ENCODE peak calls at places on chromosomes 12 and 14, in five cellular contexts. G, I, V, J and Q are unnamed samples.

GRCh38 chr12:34402228-34402898 is 380.1 kb downstream of the ALG10 start:
- DNase-seq in G (no peak), I (no peak), V (peak), J (no peak), Q (no peak)

GRCh38 chr14:68820999-68821683 is 28.3 kb upstream of the ZFP36L1 start:
- DNase-seq in G (peak), I (no peak), V (no peak), J (no peak), Q (no peak)

GRCh38 chr14:55746533-55746932 is 166.5 kb downstream of the KTN1 start:
- DNase-seq in G (no peak), I (peak), V (no peak), J (no peak), Q (peak)

GRCh38 chr12:42530284-42530683 is 59.3 kb downstream of the PRICKLE1 start:
- DNase-seq in G (no peak), I (no peak), V (no peak), J (no peak), Q (no peak)

GRCh38 chr12:45660330-45660729 is 69.2 kb upstream of the ARID2 start:
- DNase-seq in G (no peak), I (peak), V (no peak), J (no peak), Q (peak)

GRCh38 chr12:104686196-104686595 is 229.4 kb downstream of the CHST11 start:
- DNase-seq in G (no peak), I (peak), V (no peak), J (no peak), Q (peak)

GRCh38 chr14:77738559-77739250 is 22.3 kb downstream of the SNW1 start:
- DNase-seq in G (no peak), I (peak), V (no peak), J (no peak), Q (peak)

GRCh38 chr12:76685246-76685678 is 78.7 kb upstream of the ZDHHC17 start:
- DNase-seq in G (no peak), I (peak), V (no peak), J (peak), Q (no peak)

GRCh38 chr12:43407816-43408645 is 144.0 kb downstream of the ADAMTS20 start:
- DNase-seq in G (peak), I (peak), V (no peak), J (no peak), Q (no peak)

GRCh38 chr12:89706551-89707348 is 1.9 kb downstream of the ATP2B1 start:
- DNase-seq in G (peak), I (peak), V (no peak), J (peak), Q (peak)

GRCh38 chr14:75989134-75989533 is 3.6 kb downstream of the IFT43 start:
- DNase-seq in G (no peak), I (peak), V (no peak), J (no peak), Q (peak)

GRCh38 chr12:109387425-109388166 is 39.9 kb downstream of the MYO1H start:
- DNase-seq in G (no peak), I (peak), V (no peak), J (peak), Q (peak)

GRCh38 chr12:86735072-86735471 is 478.9 kb upstream of the MGAT4C start:
- DNase-seq in G (no peak), I (no peak), V (no peak), J (no peak), Q (no peak)

GRCh38 chr12:56521590-56522371 is at the start of gene RBMS2:
- DNase-seq in G (peak), I (peak), V (peak), J (peak), Q (peak)

GRCh38 chr12:108642899-108643654 is 9.4 kb upstream of the SELPLG start:
- DNase-seq in G (no peak), I (no peak), V (no peak), J (no peak), Q (no peak)

GRCh38 chr12:30197392-30198047 is 413.8 kb upstream of the TMTC1 start:
- DNase-seq in G (no peak), I (peak), V (no peak), J (no peak), Q (peak)

GRCh38 chr12:116015525-116015924 is 262.0 kb downstream of the MED13L start:
- DNase-seq in G (no peak), I (peak), V (no peak), J (peak), Q (peak)

GRCh38 chr14:59427653-59428578 is 37.3 kb downstream of the GPR135 start:
- DNase-seq in G (no peak), I (no peak), V (no peak), J (no peak), Q (peak)

GRCh38 chr12:47414511-47414910 is 291.3 kb downstream of the RPAP3 start:
- DNase-seq in G (no peak), I (no peak), V (no peak), J (no peak), Q (no peak)

GRCh38 chr14:71400821-71401447 is 493.7 kb downstream of the PCNX1 start:
- DNase-seq in G (peak), I (peak), V (no peak), J (no peak), Q (peak)

GRCh38 chr12:29171421-29172258 is 22.6 kb downstream of the FAR2 start:
- DNase-seq in G (no peak), I (no peak), V (no peak), J (no peak), Q (no peak)

GRCh38 chr14:102138935-102139247 is 806 bp upstream of the WDR20 start:
- DNase-seq in G (no peak), I (no peak), V (no peak), J (no peak), Q (no peak)

GRCh38 chr12:130161261-130162231 is 718 bp upstream of the FZD10 start:
- DNase-seq in G (no peak), I (no peak), V (no peak), J (peak), Q (no peak)

GRCh38 chr14:78758333-78758732 is 588.2 kb downstream of the NRXN3 start:
- DNase-seq in G (no peak), I (peak), V (no peak), J (peak), Q (peak)

GRCh38 chr12:108773798-108774788 is 42.8 kb upstream of the CORO1C start:
- DNase-seq in G (no peak), I (peak), V (peak), J (peak), Q (peak)

GRCh38 chr14:75383721-75384120 is 44.1 kb upstream of the JDP2 start:
- DNase-seq in G (no peak), I (no peak), V (no peak), J (no peak), Q (no peak)

GRCh38 chr12:90690120-90690519 is 264.9 kb downstream of the CCER1 start:
- DNase-seq in G (no peak), I (no peak), V (no peak), J (no peak), Q (no peak)

GRCh38 chr14:51873221-51873893 is 12.9 kb downstream of the GNG2 start:
- DNase-seq in G (peak), I (peak), V (no peak), J (no peak), Q (peak)

GRCh38 chr12:5292651-5293050 is 139.3 kb upstream of the NTF3 start:
- DNase-seq in G (no peak), I (no peak), V (no peak), J (no peak), Q (no peak)

GRCh38 chr14:22458737-22459136 is 130.3 kb downstream of the DAD1 start:
- DNase-seq in G (no peak), I (no peak), V (no peak), J (no peak), Q (no peak)

GRCh38 chr12:47307680-47308399 is 228.1 kb upstream of the AMIGO2 start:
- DNase-seq in G (peak), I (peak), V (no peak), J (peak), Q (peak)

GRCh38 chr12:74415633-74416032 is 122.0 kb upstream of the ATXN7L3B start:
- DNase-seq in G (no peak), I (peak), V (no peak), J (peak), Q (peak)

GRCh38 chr12:100403446-100403845 is 46.6 kb downstream of the SLC17A8 start:
- DNase-seq in G (no peak), I (no peak), V (no peak), J (no peak), Q (peak)

GRCh38 chr14:39006721-39007410 is 96.2 kb downstream of the SEC23A start:
- DNase-seq in G (no peak), I (peak), V (no peak), J (no peak), Q (peak)

GRCh38 chr14:88463318-88463717 is 77.9 kb downstream of the SPATA7 start:
- DNase-seq in G (no peak), I (no peak), V (no peak), J (peak), Q (no peak)

GRCh38 chr14:51912112-51912786 is 51.8 kb downstream of the GNG2 start:
- DNase-seq in G (no peak), I (no peak), V (no peak), J (no peak), Q (no peak)

GRCh38 chr12:81128930-81129554 is 51.2 kb downstream of the ACSS3 start:
- DNase-seq in G (no peak), I (peak), V (no peak), J (peak), Q (peak)

GRCh38 chr14:96285667-96286066 is 29.7 kb downstream of the BDKRB1 start:
- DNase-seq in G (no peak), I (peak), V (no peak), J (no peak), Q (peak)

GRCh38 chr14:103442288-103442687 is 57.1 kb downstream of the MARK3 start:
- DNase-seq in G (no peak), I (peak), V (no peak), J (no peak), Q (peak)
- TF ChIP-seq CTCF in G (no peak), I (no peak), V (no peak), J (no peak), Q (no peak)

GRCh38 chr14:21026251-21026987 is 1.6 kb upstream of the NDRG2 start:
- DNase-seq in G (no peak), I (no peak), V (peak), J (no peak), Q (no peak)
- H3K4me3 ChIP-seq in G (no peak), I (no peak), V (peak), J (no peak), Q (no peak)

DNA sequence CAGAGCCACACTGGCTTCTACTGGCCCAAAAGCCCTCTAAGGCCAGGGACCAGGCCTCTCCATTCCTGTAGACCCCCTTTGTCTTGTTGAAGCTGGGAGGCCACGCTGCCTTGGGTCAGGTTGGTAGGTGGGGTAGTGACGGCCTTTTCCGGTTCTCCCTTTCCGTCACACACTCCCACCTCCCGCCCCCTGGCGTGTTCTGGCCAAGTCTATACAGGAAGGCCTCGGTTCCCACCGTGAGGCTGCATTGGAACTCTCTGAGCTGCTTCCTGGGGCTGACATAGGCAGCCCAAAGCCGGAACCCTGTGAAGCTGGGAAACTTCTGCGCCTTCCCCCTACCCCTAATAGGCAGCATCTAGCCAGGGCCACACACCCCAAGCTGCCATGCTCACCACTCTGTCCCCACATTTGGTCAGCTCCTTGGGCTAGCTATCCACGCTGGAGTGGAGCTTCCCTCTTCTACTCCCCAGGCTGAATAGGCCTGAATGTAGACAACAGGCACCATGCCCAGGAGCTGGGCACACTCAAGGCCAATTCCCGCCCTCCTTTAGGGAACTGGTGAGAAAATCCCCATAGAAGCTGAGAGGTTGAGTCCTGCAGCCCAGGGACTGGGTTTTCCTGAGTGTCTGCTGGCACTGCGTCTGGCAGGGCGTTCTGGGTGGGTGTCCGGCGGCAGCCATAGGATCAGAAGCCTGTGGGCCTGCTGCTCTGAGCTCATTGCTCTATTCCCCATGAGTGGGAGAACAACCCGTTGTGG is 35.7 kb downstream of the RIN3 start:
- DNase-seq in G (no peak), I (no peak), V (no peak), J (no peak), Q (peak)
- TF ChIP-seq CTCF in G (no peak), I (no peak), V (no peak), J (no peak), Q (no peak)

DNA sequence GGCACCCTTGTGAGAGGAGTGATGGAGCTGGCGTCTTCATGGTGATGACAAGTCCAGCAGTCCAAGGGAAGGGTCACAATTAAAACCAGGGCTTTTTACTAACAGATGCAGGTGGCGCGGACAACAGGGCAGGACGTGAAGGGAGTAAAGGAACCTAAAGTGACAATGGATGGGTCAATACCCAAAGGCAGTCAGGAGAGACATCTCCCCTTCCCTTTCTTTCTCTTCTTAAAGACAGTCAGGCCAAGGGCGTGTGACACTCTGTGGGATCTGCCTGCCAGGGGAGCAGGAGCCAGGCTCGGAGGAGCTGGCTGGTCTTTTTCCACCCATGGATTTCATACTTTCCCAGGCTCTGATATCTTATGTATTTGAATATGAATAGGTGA is 62.0 kb downstream of the FBXL14 start:
- DNase-seq in G (no peak), I (no peak), V (no peak), J (no peak), Q (no peak)
- H3K4me3 ChIP-seq in G (peak), I (peak), V (no peak), J (peak), Q (peak)

GRCh38 chr14:62168564-62169155 is 406.4 kb downstream of the SNAPC1 start:
- DNase-seq in G (no peak), I (no peak), V (no peak), J (no peak), Q (peak)
- TF ChIP-seq CTCF in G (no peak), I (peak), V (no peak), J (peak), Q (no peak)

GRCh38 chr14:30621354-30621953 is 665 bp upstream of the SCFD1 start:
- DNase-seq in G (peak), I (peak), V (no peak), J (peak), Q (peak)

GRCh38 chr14:30623412-30624131 is 1.5 kb downstream of the SCFD1 start:
- DNase-seq in G (no peak), I (no peak), V (no peak), J (no peak), Q (no peak)

GRCh38 chr14:30625533-30625932 is 3.4 kb downstream of the SCFD1 start:
- DNase-seq in G (no peak), I (no peak), V (no peak), J (no peak), Q (no peak)

GRCh38 chr14:30621954-30622830 is at the start of gene SCFD1:
- DNase-seq in G (peak), I (peak), V (peak), J (peak), Q (peak)

GRCh38 chr14:30624132-30624423 is 2.0 kb downstream of the SCFD1 start:
- DNase-seq in G (no peak), I (no peak), V (no peak), J (no peak), Q (no peak)
- H3K4me3 ChIP-seq in G (no peak), I (no peak), V (no peak), J (peak), Q (no peak)

DNA sequence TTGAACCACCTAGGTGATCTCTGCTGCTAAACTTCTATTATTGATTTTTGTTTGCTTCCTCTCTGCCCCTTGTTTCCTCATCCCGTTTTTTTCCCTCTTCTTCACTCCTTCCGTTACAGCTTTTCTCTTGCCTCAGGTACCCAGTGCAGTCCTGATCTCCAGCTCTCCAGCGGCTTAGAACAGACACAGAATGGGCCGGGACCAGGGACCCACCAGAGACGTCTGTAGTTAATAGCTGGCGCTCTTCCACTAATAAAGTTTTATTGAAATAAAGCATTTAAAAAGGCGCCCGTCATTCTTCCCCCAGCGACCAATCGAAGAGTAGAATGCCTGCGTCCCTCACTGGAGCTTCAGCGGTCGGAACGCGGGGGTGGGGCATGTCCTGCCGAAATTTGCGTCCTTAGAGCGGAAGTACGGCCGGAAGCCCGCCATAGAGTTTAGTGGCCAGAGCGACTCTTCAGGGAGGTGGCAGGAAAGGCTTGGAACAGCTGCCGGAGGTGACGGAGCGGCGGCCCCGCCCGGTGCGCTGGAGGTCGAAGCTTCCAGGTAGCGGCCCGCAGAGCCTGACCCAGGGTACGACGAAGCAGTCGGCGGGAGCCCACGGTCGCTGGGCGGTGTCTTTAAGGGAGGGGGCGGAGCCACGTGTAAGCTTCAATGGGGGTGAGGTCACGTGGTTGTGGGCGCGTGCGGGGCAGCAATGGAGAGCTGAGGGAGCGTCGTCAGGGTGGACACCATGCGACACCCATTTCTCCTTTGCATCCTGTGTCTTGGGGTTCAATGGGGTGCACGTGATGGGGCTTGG is at the start of gene COPS7A:
- DNase-seq in G (peak), I (peak), V (peak), J (peak), Q (peak)
- TF ChIP-seq CTCF in G (no peak), I (no peak), V (no peak), J (no peak), Q (no peak)

GRCh38 chr12:62605972-62606371 is 139.3 kb downstream of the MON2 start:
- DNase-seq in G (no peak), I (no peak), V (no peak), J (peak), Q (no peak)
- H3K4me3 ChIP-seq in G (no peak), I (no peak), V (no peak), J (peak), Q (no peak)

GRCh38 chr14:57066887-57067513 is 201.7 kb downstream of the EXOC5 start:
- DNase-seq in G (peak), I (peak), V (no peak), J (peak), Q (peak)
- TF ChIP-seq CTCF in G (peak), I (peak), V (peak), J (peak), Q (peak)

GRCh38 chr12:57836442-57837375 is 9.8 kb downstream of the CTDSP2 start:
- DNase-seq in G (peak), I (peak), V (peak), J (peak), Q (peak)
- H3K4me3 ChIP-seq in G (peak), I (no peak), V (peak), J (peak), Q (peak)